ENCODE peak calls at places on chromosomes 6 and 20, in seven cellular contexts. C, B, O, Y, X, V and Q are unnamed samples.

GRCh38 chr6:53504438-53505030 is 40.4 kb downstream of the GCLC start:
- DNase-seq in X (no peak), O (no peak), V (no peak), C (no peak), B (no peak), Y (no peak), Q (no peak)

GRCh38 chr6:26420607-26421235 is 18.6 kb downstream of the BTN3A1 start:
- DNase-seq in B (peak; percentile 12), V (no peak), Y (no peak), X (peak; percentile 31), O (peak; percentile 40), C (peak; percentile 38), Q (peak; percentile 53)

GRCh38 chr6:83429857-83430605 is 820 bp downstream of the ME1 start:
- DNase-seq in X (no peak), V (no peak), Y (no peak), C (peak; percentile 70), B (peak; percentile 13), O (peak; percentile 37), Q (no peak)

GRCh38 chr6:55445648-55446204 is 118.5 kb downstream of the GFRAL start:
- DNase-seq in B (no peak), Y (no peak), X (no peak), O (no peak), C (no peak), V (no peak), Q (peak; percentile 8)

GRCh38 chr6:105302617-105303128 is 100.2 kb downstream of the PREP start:
- DNase-seq in C (no peak), X (no peak), V (no peak), O (no peak), Y (no peak), B (no peak), Q (no peak)

GRCh38 chr20:14830466-14830865 is 493.1 kb upstream of the FLRT3 start:
- DNase-seq in B (no peak), X (no peak), C (no peak), O (no peak), V (peak; percentile 6), Y (no peak), Q (no peak)

GRCh38 chr20:32893263-32893877 is 34.6 kb downstream of the EFCAB8 start:
- DNase-seq in O (no peak), B (no peak), Y (no peak), X (no peak), C (no peak), V (no peak), Q (no peak)

GRCh38 chr20:37945034-37945660 is 42.2 kb downstream of the VSTM2L start:
- DNase-seq in X (no peak), V (no peak), Y (no peak), C (no peak), B (no peak), O (no peak), Q (no peak)

GRCh38 chr6:57162008-57162407 is 10.1 kb upstream of the BAG2 start:
- DNase-seq in C (no peak), X (no peak), Y (no peak), B (no peak), V (no peak), O (no peak), Q (no peak)

GRCh38 chr6:95017922-95018321 is 559.4 kb upstream of the MANEA start:
- DNase-seq in C (no peak), Y (no peak), V (no peak), O (no peak), X (no peak), B (no peak), Q (no peak)

GRCh38 chr6:4797590-4797989 is 21.4 kb downstream of the CDYL start:
- DNase-seq in B (no peak), X (no peak), V (no peak), C (no peak), O (no peak), Y (no peak), Q (peak; percentile 27)

GRCh38 chr20:32972181-32973076 is 31.8 kb downstream of the SUN5 start:
- DNase-seq in Y (peak; percentile 60), X (no peak), B (no peak), O (no peak), V (peak; percentile 73), C (no peak), Q (peak; percentile 8)

GRCh38 chr6:43924222-43924702 is 154.3 kb downstream of the VEGFA start:
- DNase-seq in Y (peak; percentile 54), B (peak; percentile 53), O (no peak), X (no peak), C (no peak), V (no peak), Q (peak; percentile 51)

GRCh38 chr6:33749401-33749800 is 2.7 kb upstream of the IP6K3 start:
- DNase-seq in X (no peak), V (no peak), B (no peak), Y (no peak), O (no peak), C (no peak), Q (no peak)

GRCh38 chr6:6494677-6495076 is 93.8 kb upstream of the LY86 start:
- DNase-seq in C (peak; percentile 70), Y (no peak), X (peak; percentile 20), V (peak; percentile 43), B (peak; percentile 18), O (peak; percentile 33), Q (peak; percentile 38)

GRCh38 chr6:91804981-91805380 is 1218.1 kb upstream of the MAP3K7 start:
- DNase-seq in Y (no peak), B (no peak), X (no peak), V (no peak), O (no peak), C (no peak), Q (no peak)

GRCh38 chr6:14275493-14275851 is 157.9 kb downstream of the CD83 start:
- DNase-seq in Y (no peak), X (peak; percentile 31), B (no peak), C (peak; percentile 51), O (no peak), V (no peak), Q (no peak)

GRCh38 chr6:143125455-143125854 is 64.8 kb downstream of the AIG1 start:
- DNase-seq in O (no peak), X (no peak), B (no peak), Y (no peak), V (no peak), C (no peak), Q (no peak)

DNA sequence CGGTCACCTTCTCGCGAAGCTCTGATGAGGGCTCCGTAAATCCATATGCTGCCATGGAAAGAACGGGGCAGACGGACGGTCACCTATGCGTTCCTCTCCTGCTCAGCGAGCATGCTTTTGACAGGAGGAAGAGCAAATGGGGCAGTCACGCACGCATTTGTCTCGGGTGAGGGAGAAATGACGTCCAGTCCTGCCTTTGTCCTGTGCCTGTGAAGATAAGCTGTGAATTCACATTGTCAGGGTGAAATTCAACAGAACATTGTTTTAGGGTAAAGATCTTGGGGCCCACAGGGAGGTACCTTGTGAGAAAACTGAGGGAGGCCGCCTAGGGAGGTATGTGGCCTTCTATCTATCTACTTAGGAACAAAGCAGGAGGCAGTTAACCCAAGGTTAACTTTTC is 83.8 kb downstream of the IRF4 start:
- DNase-seq in B (no peak), C (no peak), O (no peak), X (no peak), Y (no peak), V (no peak), Q (no peak)
- TF ChIP-seq POLR2A in B (no peak), C (no peak), O (no peak), X (no peak), Y (no peak), V (no peak), Q (no peak)

DNA sequence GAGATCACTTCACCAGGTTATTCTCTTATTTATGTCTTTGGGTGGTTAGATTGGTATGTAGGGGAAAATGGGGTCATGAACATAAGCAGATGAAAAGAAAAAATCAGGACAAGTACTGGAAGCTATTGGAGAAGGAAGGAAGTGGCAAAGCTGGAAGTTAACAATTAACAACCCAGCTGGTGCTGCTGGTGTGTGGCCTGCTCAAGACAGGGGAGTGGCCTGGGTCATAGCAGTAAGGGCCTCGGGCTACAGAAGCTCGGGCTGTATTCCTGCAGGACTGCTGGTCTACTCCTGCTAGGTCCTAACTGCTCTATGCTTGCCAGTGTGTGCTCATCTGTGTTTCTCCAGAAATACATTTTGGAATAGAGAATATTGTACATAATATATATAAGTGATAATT is 19.6 kb downstream of the MYLIP start:
- DNase-seq in C (no peak), B (no peak), Y (no peak), O (no peak), V (no peak), X (no peak), Q (no peak)
- TF ChIP-seq POLR2A in C (no peak), B (no peak), Y (no peak), O (no peak), V (no peak), X (no peak), Q (no peak)

GRCh38 chr20:57352305-57352704 is 1.2 kb downstream of the RAE1 start:
- DNase-seq in V (no peak), B (no peak), Y (no peak), X (no peak), C (no peak), O (no peak), Q (no peak)

GRCh38 chr20:57347393-57347792 is 3.7 kb upstream of the RAE1 start:
- DNase-seq in Y (no peak), C (no peak), B (no peak), O (no peak), V (no peak), X (no peak), Q (no peak)

GRCh38 chr20:57350086-57350710 is 857 bp upstream of the RAE1 start:
- DNase-seq in B (no peak), V (no peak), Y (no peak), X (no peak), C (no peak), O (no peak), Q (no peak)

GRCh38 chr20:57346477-57346876 is 4.6 kb upstream of the RAE1 start:
- DNase-seq in Y (peak; percentile 86), X (peak; percentile 76), O (peak; percentile 74), B (peak; percentile 29), C (peak; percentile 91), V (no peak), Q (peak; percentile 58)

GRCh38 chr20:57351042-57351783 is at the start of gene RAE1:
- DNase-seq in O (peak; percentile 88), X (peak; percentile 90), V (peak; percentile 76), B (peak; percentile 88), Y (peak; percentile 95), C (peak; percentile 94), Q (peak; percentile 93)
- TF ChIP-seq POLR2A in O (no peak), X (peak; percentile 52), V (peak; percentile 88), B (peak; percentile 76), Y (peak; percentile 50), C (no peak), Q (peak; percentile 81)

DNA sequence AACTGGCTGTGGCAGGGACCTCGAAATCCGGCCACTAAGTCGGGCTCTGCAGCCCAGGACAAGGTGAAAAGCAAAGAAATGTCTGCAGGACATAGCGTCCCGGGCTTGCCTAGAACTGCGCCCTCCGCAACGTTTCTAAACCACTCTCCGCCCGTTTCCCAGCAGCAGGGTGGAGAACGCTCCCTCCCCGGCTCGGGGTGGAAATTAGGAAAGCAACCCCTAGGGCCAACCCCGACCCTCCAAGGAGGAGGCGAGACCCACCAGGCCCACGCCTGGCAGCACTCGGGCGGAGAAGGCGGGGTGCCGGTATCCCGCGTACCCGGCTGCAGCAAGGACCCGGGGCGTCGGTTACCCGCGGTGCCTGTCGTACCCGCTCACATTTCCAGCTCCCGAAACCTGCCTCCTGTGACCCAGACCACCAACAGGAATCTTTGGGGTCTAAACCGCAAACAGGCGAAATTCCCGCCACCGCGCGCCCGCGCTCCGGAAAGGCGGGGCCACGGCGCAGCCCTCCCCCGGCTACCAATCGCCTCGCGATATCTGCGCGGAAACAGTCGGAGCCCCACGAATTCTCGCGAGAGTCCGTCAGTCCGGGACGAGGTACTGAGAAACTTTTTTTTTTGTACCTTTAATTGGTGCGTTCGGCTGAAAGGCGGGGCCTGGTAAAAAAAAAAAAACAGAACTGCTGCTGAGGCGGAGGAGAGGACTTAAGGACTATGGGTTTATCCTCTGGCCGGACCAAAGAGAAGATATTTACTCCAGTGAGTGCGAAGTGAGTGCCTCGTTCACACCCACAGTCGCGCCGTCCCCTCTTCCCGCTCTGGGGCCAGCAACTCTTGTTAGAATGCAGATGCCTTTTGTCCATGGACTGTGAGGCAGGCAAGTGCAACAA is at the start of gene MMS22L:
- DNase-seq in O (peak; percentile 96), B (peak; percentile 52), C (peak; percentile 96), V (peak; percentile 69), Y (peak; percentile 96), X (peak; percentile 95), Q (peak; percentile 97)
- TF ChIP-seq POLR2A in O (no peak), B (no peak), C (no peak), V (peak; percentile 55), Y (no peak), X (no peak), Q (peak; percentile 73)